ENCODE peak calls at places on chromosome 10, in four cellular contexts. One of them, this sample, is unnamed.

GRCh38 chr10:98269435-98269912 is 1.5 kb upstream of the LOXL4 start:
- DNase-seq in HL-60: no peak
- DNase-seq in GM12878: no peak
- DNase-seq in K562: peak
- DNase-seq in this sample: no peak

GRCh38 chr10:49562893-49563292 is 24.0 kb upstream of the ERCC6 start:
- DNase-seq in GM12878: no peak
- DNase-seq in HL-60: no peak
- DNase-seq in K562: no peak
- DNase-seq in this sample: no peak

GRCh38 chr10:7596356-7596755 is 70.4 kb downstream of the ITIH5 start:
- DNase-seq in K562: no peak
- DNase-seq in HL-60: no peak
- DNase-seq in GM12878: no peak
- DNase-seq in this sample: no peak

GRCh38 chr10:102408081-102408727 is 10.4 kb downstream of the PSD start:
- DNase-seq in K562: no peak
- DNase-seq in GM12878: no peak
- DNase-seq in HL-60: peak
- DNase-seq in this sample: no peak

GRCh38 chr10:114684085-114684821 is 26.2 kb upstream of the ABLIM1 start:
- DNase-seq in GM12878: no peak
- DNase-seq in HL-60: no peak
- DNase-seq in K562: no peak
- DNase-seq in this sample: no peak

GRCh38 chr10:97200616-97201015 is 14.9 kb upstream of the SLIT1 start:
- DNase-seq in HL-60: no peak
- DNase-seq in K562: no peak
- DNase-seq in GM12878: peak
- DNase-seq in this sample: no peak

GRCh38 chr10:10527861-10528562 is 489.7 kb upstream of the CELF2 start:
- DNase-seq in K562: no peak
- DNase-seq in GM12878: no peak
- DNase-seq in HL-60: no peak
- DNase-seq in this sample: no peak

GRCh38 chr10:78557433-78557925 is 511.3 kb upstream of the ZMIZ1 start:
- DNase-seq in HL-60: no peak
- DNase-seq in K562: no peak
- DNase-seq in GM12878: no peak
- DNase-seq in this sample: no peak

GRCh38 chr10:103548006-103548405 is 54.5 kb downstream of the NEURL1 start:
- DNase-seq in GM12878: no peak
- DNase-seq in K562: no peak
- DNase-seq in HL-60: no peak
- DNase-seq in this sample: no peak

GRCh38 chr10:52011113-52011512 is 303.0 kb upstream of the DKK1 start:
- DNase-seq in HL-60: no peak
- DNase-seq in K562: no peak
- DNase-seq in GM12878: no peak
- DNase-seq in this sample: no peak

GRCh38 chr10:108167766-108168165 is 1003.3 kb upstream of the SORCS1 start:
- DNase-seq in GM12878: no peak
- DNase-seq in K562: no peak
- DNase-seq in HL-60: no peak
- DNase-seq in this sample: no peak

GRCh38 chr10:13930123-13930522 is 343.4 kb downstream of the PRPF18 start:
- DNase-seq in GM12878: no peak
- DNase-seq in K562: peak
- DNase-seq in HL-60: no peak
- DNase-seq in this sample: no peak

GRCh38 chr10:111077715-111078504 is 1.1 kb downstream of the ADRA2A start:
- DNase-seq in K562: no peak
- DNase-seq in HL-60: peak
- DNase-seq in GM12878: no peak
- DNase-seq in this sample: no peak

GRCh38 chr10:271722-272121 is 136.5 kb downstream of the ZMYND11 start:
- DNase-seq in HL-60: no peak
- DNase-seq in K562: no peak
- DNase-seq in GM12878: no peak
- DNase-seq in this sample: no peak

GRCh38 chr10:47254611-47255010 is 45.4 kb upstream of the GDF10 start:
- DNase-seq in HL-60: no peak
- DNase-seq in GM12878: no peak
- DNase-seq in K562: no peak
- DNase-seq in this sample: no peak

GRCh38 chr10:116769368-116769767 is 27.0 kb upstream of the HSPA12A start:
- DNase-seq in HL-60: no peak
- DNase-seq in K562: no peak
- DNase-seq in GM12878: no peak
- DNase-seq in this sample: no peak

GRCh38 chr10:125331056-125331455 is 170.7 kb upstream of the CTBP2 start:
- DNase-seq in HL-60: no peak
- DNase-seq in GM12878: no peak
- DNase-seq in K562: no peak
- DNase-seq in this sample: no peak

GRCh38 chr10:35552622-35553342 is 52.4 kb upstream of the GJD4 start:
- DNase-seq in K562: no peak
- DNase-seq in GM12878: no peak
- DNase-seq in HL-60: no peak
- DNase-seq in this sample: no peak

GRCh38 chr10:60621018-60621417 is 157.3 kb upstream of the CDK1 start:
- DNase-seq in GM12878: no peak
- DNase-seq in K562: no peak
- DNase-seq in HL-60: no peak
- DNase-seq in this sample: no peak
- TF ChIP-seq SPI1 in GM12878: no peak
- TF ChIP-seq SPI1 in K562: no peak
- TF ChIP-seq SPI1 in HL-60: no peak
- TF ChIP-seq SPI1 in this sample: no peak

GRCh38 chr10:44995914-44996633 is 4.6 kb upstream of the ZNF22 start:
- DNase-seq in HL-60: no peak
- DNase-seq in GM12878: no peak
- DNase-seq in K562: no peak
- DNase-seq in this sample: no peak
- TF ChIP-seq SPI1 in HL-60: no peak
- TF ChIP-seq SPI1 in GM12878: no peak
- TF ChIP-seq SPI1 in K562: no peak
- TF ChIP-seq SPI1 in this sample: no peak

GRCh38 chr10:46254007-46254383 is 32.8 kb upstream of the ANTXRL start:
- DNase-seq in HL-60: no peak
- DNase-seq in GM12878: no peak
- DNase-seq in K562: no peak
- DNase-seq in this sample: no peak
- TF ChIP-seq SPI1 in HL-60: no peak
- TF ChIP-seq SPI1 in GM12878: no peak
- TF ChIP-seq SPI1 in K562: no peak
- TF ChIP-seq SPI1 in this sample: no peak

DNA sequence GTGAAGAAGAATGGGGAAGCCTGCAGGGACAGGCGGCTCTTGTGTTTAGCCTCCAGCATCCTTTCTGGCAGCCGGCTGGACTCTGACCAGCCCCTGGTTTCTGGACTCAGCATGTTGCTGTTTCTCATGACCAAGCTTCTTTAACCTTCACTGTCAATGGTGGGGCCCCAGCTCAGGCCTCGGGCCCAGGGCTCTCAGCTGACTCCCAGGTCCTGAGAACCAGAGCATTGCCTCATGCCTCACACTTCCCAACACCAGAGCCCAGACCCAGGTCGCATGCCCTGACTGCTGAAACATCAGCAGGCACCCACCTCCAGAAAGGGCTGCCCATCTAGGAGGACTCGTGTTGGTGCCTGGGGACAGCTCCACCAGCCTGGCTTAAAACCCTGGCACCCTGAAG is 34.8 kb upstream of the FGFR2 start:
- DNase-seq in GM12878: no peak
- DNase-seq in K562: no peak
- DNase-seq in HL-60: no peak
- DNase-seq in this sample: no peak
- TF ChIP-seq SPI1 in GM12878: no peak
- TF ChIP-seq SPI1 in K562: no peak
- TF ChIP-seq SPI1 in HL-60: no peak
- TF ChIP-seq SPI1 in this sample: no peak

GRCh38 chr10:22932626-22933370 is 4.9 kb downstream of the ARMC3 start:
- DNase-seq in K562: no peak
- DNase-seq in HL-60: no peak
- DNase-seq in GM12878: no peak
- DNase-seq in this sample: no peak
- TF ChIP-seq SPI1 in K562: no peak
- TF ChIP-seq SPI1 in HL-60: no peak
- TF ChIP-seq SPI1 in GM12878: no peak
- TF ChIP-seq SPI1 in this sample: no peak

DNA sequence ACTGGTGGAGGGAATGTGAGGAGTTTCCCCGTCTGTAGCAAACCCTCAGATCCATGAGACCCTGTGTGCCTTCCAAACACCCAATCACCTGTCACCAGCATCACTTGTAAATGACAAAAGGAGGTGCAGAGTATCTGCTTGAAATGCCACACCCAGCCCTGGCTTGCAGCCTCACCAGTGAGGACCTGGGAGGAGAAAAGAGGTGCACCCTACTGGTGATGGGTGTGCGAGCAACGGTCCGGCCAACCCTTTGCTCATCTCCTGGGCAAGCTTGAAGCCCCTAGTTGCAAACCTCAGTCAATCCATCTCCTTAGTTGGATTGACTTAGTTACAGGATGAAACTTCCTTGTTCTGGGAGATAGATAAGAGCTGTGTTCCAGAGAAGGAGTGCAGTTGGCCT is 62.4 kb upstream of the WAPL start:
- DNase-seq in GM12878: no peak
- DNase-seq in HL-60: peak
- DNase-seq in K562: no peak
- DNase-seq in this sample: no peak
- TF ChIP-seq SPI1 in GM12878: no peak
- TF ChIP-seq SPI1 in HL-60: no peak
- TF ChIP-seq SPI1 in K562: no peak
- TF ChIP-seq SPI1 in this sample: no peak

GRCh38 chr10:21329995-21330627 is 195.4 kb downstream of the SKIDA1 start:
- DNase-seq in K562: no peak
- DNase-seq in GM12878: no peak
- DNase-seq in HL-60: no peak
- DNase-seq in this sample: no peak

GRCh38 chr10:21336476-21337170 is 188.9 kb downstream of the SKIDA1 start:
- DNase-seq in K562: peak
- DNase-seq in GM12878: no peak
- DNase-seq in HL-60: no peak
- DNase-seq in this sample: no peak

GRCh38 chr10:21330628-21331020 is 194.9 kb downstream of the SKIDA1 start:
- DNase-seq in GM12878: no peak
- DNase-seq in K562: no peak
- DNase-seq in HL-60: no peak
- DNase-seq in this sample: no peak

GRCh38 chr10:21337171-21337792 is 188.2 kb downstream of the SKIDA1 start:
- DNase-seq in K562: no peak
- DNase-seq in GM12878: no peak
- DNase-seq in HL-60: no peak
- DNase-seq in this sample: no peak

GRCh38 chr10:21334891-21335696 is 190.4 kb downstream of the SKIDA1 start:
- DNase-seq in HL-60: no peak
- DNase-seq in GM12878: no peak
- DNase-seq in K562: peak
- DNase-seq in this sample: no peak
- TF ChIP-seq SPI1 in HL-60: no peak
- TF ChIP-seq SPI1 in GM12878: no peak
- TF ChIP-seq SPI1 in K562: no peak
- TF ChIP-seq SPI1 in this sample: no peak